ENCODE peak calls at places on chromosomes 4 and X, in four cellular contexts. A, Q, J and B are unnamed samples.

GRCh38 chr4:40848251-40848650 is 98.5 kb downstream of the NSUN7 start:
- DNase-seq in A (no peak), Q (no peak), J (no peak), B (no peak)

GRCh38 chr4:88320780-88321373 is 36.5 kb upstream of the PPM1K start:
- DNase-seq in A (no peak), Q (no peak), J (no peak), B (no peak)

GRCh38 chrX:34918091-34918736 is 24.4 kb upstream of the FAM47B start:
- DNase-seq in A (no peak), Q (no peak), J (no peak), B (no peak)

GRCh38 chr4:102552781-102553180 is 51.6 kb downstream of the NFKB1 start:
- DNase-seq in A (no peak), Q (no peak), J (no peak), B (no peak)

GRCh38 chr4:15552557-15553362 is 83.1 kb downstream of the CC2D2A start:
- DNase-seq in A (no peak), Q (no peak), J (no peak), B (no peak)

GRCh38 chr4:498328-498919 is 532 bp downstream of the ZNF721 start:
- DNase-seq in A (no peak), Q (no peak), J (no peak), B (no peak)

GRCh38 chrX:2325076-2325784 is 175.5 kb downstream of the DHRSX start:
- DNase-seq in A (peak), Q (peak), J (no peak), B (no peak)

GRCh38 chr4:155592568-155593343 is 73.9 kb upstream of the GUCY1A1 start:
- DNase-seq in A (no peak), Q (no peak), J (no peak), B (no peak)

GRCh38 chr4:82431026-82431745 is 796 bp downstream of the ENOPH1 start:
- DNase-seq in A (no peak), Q (peak), J (no peak), B (peak)

GRCh38 chr4:15864771-15865566 is 73.6 kb downstream of the FGFBP1 start:
- DNase-seq in A (no peak), Q (no peak), J (no peak), B (no peak)

GRCh38 chr4:99404595-99405287 is 30.4 kb downstream of the ADH7 start:
- DNase-seq in A (no peak), Q (no peak), J (no peak), B (peak)

GRCh38 chr4:13455411-13455810 is 28.7 kb downstream of the RAB28 start:
- DNase-seq in A (no peak), Q (no peak), J (no peak), B (no peak)

DNA sequence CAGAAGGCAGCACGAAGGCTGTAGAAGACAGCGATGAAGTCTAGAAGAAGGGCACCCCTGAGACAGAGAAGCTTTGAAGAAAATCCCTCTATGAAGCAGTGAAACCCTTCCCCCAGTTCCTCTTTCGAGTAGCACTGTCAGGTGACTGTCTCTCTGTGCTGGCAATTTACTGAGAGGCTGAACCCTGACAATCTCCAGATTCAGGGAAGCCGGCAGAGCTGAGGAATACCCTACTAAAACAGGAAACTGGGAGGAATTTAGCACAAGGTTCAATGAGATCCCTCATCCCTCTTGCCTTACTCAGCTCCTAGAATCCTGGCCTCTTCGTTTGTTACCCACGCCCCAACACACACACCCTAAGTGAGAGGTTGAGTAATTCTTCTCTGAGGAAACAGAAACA is 239.7 kb upstream of the NOCT start:
- DNase-seq in A (no peak), Q (no peak), J (no peak), B (no peak)
- TF ChIP-seq CTCF in A (no peak), Q (no peak), J (no peak), B (no peak)

GRCh38 chr4:104446431-104446925 is 48.2 kb downstream of the CXXC4 start:
- DNase-seq in A (no peak), Q (no peak), J (no peak), B (no peak)
- TF ChIP-seq CTCF in A (no peak), Q (no peak), J (no peak), B (no peak)

DNA sequence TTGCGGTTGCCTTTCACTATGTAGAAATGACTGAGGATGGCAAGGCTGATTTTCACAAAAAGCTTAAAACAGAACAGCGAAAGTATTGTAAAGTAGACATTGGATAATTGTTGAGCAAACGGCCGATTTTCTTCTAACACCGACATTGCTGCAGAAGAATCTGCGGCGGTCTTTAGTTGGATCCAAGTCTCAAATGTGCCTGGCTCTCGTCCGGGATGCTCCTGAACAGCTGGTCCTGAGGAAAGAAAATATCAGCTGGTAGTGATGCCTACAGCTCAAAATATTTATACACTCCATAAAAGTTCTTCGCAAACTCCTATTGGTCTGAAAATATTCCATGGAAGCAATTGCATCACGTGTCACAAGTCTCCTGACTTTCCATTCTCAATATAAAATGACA is at the start of gene ASB5:
- DNase-seq in A (no peak), Q (no peak), J (no peak), B (no peak)
- TF ChIP-seq CTCF in A (no peak), Q (no peak), J (no peak), B (no peak)

DNA sequence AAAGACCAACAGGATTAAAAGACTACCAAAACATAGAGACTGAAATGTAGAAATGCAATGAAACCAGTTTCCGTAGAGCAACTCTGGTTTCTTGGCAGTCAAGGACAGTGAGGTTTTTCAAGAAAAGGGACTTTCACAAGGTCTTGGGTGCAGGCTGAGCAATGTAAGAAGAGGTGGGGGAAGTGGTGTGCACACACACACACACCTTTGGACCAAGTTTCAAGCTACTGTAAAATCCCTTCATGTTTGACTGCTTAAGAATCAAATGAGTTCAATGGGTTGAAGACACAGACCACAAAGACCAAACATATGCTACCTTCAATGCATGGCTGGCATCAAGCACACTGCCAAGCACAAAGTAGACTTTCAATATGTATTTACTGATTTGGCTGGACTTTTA is 17.8 kb upstream of the MCF2 start:
- DNase-seq in A (no peak), Q (no peak), J (no peak), B (no peak)
- TF ChIP-seq CTCF in A (no peak), Q (no peak), J (no peak), B (no peak)

GRCh38 chr4:32117696-32118095 is 1397.5 kb downstream of the PCDH7 start:
- DNase-seq in A (no peak), Q (no peak), J (no peak), B (no peak)
- TF ChIP-seq CTCF in A (no peak), Q (no peak), J (no peak), B (peak)

GRCh38 chr4:95985791-95986190 is 145.9 kb downstream of the PDHA2 start:
- DNase-seq in A (no peak), Q (no peak), J (no peak), B (no peak)
- TF ChIP-seq CTCF in A (no peak), Q (no peak), J (no peak), B (no peak)

GRCh38 chrX:69051901-69052300 is 113.4 kb downstream of the PJA1 start:
- DNase-seq in A (no peak), Q (no peak), J (no peak), B (no peak)

GRCh38 chrX:69055193-69055592 is 110.1 kb downstream of the PJA1 start:
- DNase-seq in A (no peak), Q (no peak), J (no peak), B (no peak)

GRCh38 chrX:69046996-69047490 is 118.2 kb downstream of the PJA1 start:
- DNase-seq in A (no peak), Q (no peak), J (no peak), B (no peak)

GRCh38 chrX:69045616-69046345 is 119.5 kb downstream of the PJA1 start:
- DNase-seq in A (no peak), Q (no peak), J (no peak), B (no peak)

GRCh38 chrX:69050051-69050785 is 115.0 kb downstream of the PJA1 start:
- DNase-seq in A (no peak), Q (no peak), J (no peak), B (no peak)
- TF ChIP-seq CTCF in A (no peak), Q (no peak), J (no peak), B (no peak)